ENCODE peak calls at places on chromosomes 1 and 21, in four cellular contexts. Q, X, L and N are unnamed samples.

GRCh38 chr1:246971322-246971721 is 36.5 kb downstream of the ZNF695 start:
- DNase-seq in Q (no peak), X (no peak), L (peak; percentile 70), N (peak; percentile 46)

GRCh38 chr21:39637197-39637970 is 24.6 kb downstream of the B3GALT5 start:
- DNase-seq in Q (no peak), X (no peak), L (no peak), N (peak; percentile 86)

GRCh38 chr1:1065265-1065939 is 8.7 kb downstream of the RNF223 start:
- DNase-seq in Q (no peak), X (no peak), L (no peak), N (no peak)

GRCh38 chr1:3022976-3023375 is 1.7 kb downstream of the ACTRT2 start:
- DNase-seq in Q (peak; percentile 52), X (peak; percentile 48), L (no peak), N (no peak)

GRCh38 chr1:87472716-87473115 is 144.0 kb downstream of the LMO4 start:
- DNase-seq in Q (no peak), X (no peak), L (no peak), N (no peak)

GRCh38 chr1:41936107-41936506 is 17.4 kb upstream of the HIVEP3 start:
- DNase-seq in Q (no peak), X (no peak), L (no peak), N (no peak)

GRCh38 chr1:64539808-64540207 is 69.9 kb downstream of the CACHD1 start:
- DNase-seq in Q (peak; percentile 79), X (peak; percentile 76), L (peak; percentile 96), N (peak; percentile 48)

GRCh38 chr1:96804649-96805048 is 83.1 kb downstream of the PTBP2 start:
- DNase-seq in Q (no peak), X (no peak), L (no peak), N (no peak)

GRCh38 chr1:66951513-66951912 is 26.7 kb downstream of the MIER1 start:
- DNase-seq in Q (no peak), X (no peak), L (no peak), N (no peak)

GRCh38 chr1:214021321-214021720 is 33.5 kb downstream of the PROX1 start:
- DNase-seq in Q (no peak), X (no peak), L (no peak), N (no peak)
- H3K4me1 ChIP-seq in Q (no peaks in the 10 kb centered on the region), X (no peaks in the 10 kb centered on the region), L (peaks cover 11% of the 10 kb centered on the region), N (no peaks in the 10 kb centered on the region)

GRCh38 chr1:52142220-52143153 is 598 bp downstream of the ZFYVE9 start:
- DNase-seq in Q (peak; percentile 76), X (peak; percentile 81), L (peak; percentile 57), N (peak; percentile 45)
- H3K4me3 ChIP-seq in Q (peak overlapping the region; percentile 97), X (peak overlapping the region; percentile 63), L (peak overlapping the region; percentile 80), N (peak overlapping the region; percentile 85)

DNA sequence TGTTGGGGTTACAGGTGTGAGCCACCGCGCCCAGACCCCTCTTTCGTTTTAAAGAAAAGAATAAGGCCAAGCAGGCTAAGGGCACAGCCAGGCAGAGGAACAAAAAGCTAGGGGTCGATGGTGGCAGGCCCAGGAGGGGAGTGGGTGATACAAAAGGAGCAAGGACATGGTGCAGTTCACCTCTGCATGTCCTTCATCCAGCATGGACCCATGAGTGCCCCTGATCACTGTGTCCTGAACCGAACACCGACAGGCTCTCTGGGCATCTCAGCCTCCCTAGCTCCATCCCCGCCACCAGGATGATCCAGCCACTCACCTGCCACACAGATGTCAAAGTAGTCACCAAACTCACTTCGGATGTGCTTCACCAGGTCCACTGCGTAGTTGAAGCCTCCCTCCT is 5.9 kb downstream of the MTHFR start:
- DNase-seq in Q (peak; percentile 45), X (no peak), L (no peak), N (no peak)
- H3K36me3 ChIP-seq in Q (peaks cover 58% of the 10 kb centered on the region), X (peaks cover 30% of the 10 kb centered on the region), L (peaks cover 22% of the 10 kb centered on the region), N (no peaks in the 10 kb centered on the region)

DNA sequence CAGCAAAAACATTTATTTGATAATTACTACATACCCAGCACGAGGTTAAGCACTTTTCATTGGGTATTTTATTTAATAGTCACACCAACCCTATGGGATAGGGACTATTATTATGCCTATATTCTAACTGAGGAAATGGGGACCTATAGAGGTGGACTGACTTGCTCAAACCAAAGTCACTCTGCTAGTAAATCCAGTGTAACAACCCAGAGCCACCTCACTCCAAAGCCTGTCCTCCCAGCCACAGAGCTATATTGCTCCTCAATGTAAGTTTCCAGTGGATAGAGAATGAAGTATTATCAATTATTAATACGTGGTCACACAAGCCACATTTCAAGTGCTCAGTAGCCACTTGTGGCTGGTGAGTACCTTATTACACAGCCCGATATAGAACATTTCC is 97.5 kb downstream of the RGS2 start:
- DNase-seq in Q (no peak), X (no peak), L (no peak), N (no peak)
- H3K4me1 ChIP-seq in Q (peaks cover 79% of the 10 kb centered on the region), X (no peaks in the 10 kb centered on the region), L (no peaks in the 10 kb centered on the region), N (no peaks in the 10 kb centered on the region)

GRCh38 chr1:173648880-173649605 is 13.9 kb downstream of the TEX50 start:
- DNase-seq in Q (no peak), X (no peak), L (no peak), N (no peak)

GRCh38 chr1:173646656-173647055 is 11.5 kb downstream of the TEX50 start:
- DNase-seq in Q (no peak), X (no peak), L (no peak), N (no peak)
- H3K4me3 ChIP-seq in Q (no peak overlapping the region), X (no peak overlapping the region), L (no peak overlapping the region), N (no peak overlapping the region)